ENCODE peak calls at places on chromosome 22, in ten cellular contexts. T, N, Z, U, A, H, P, J, V and D are unnamed samples.

GRCh38 chr22:45268958-45269844 is 15.5 kb upstream of the UPK3A start:
- DNase-seq in J (peak; percentile 93), H (peak; percentile 79), N (peak; percentile 89), T (peak; percentile 76), P (peak; percentile 95), A (peak; percentile 83), U (peak; percentile 97), V (peak; percentile 74), Z (no peak), D (peak; percentile 60)

GRCh38 chr22:31075961-31076360 is 5.2 kb upstream of the SMTN start:
- DNase-seq in U (no peak), T (no peak), N (peak; percentile 69), V (no peak), A (peak; percentile 91), J (no peak), P (peak; percentile 93), Z (no peak), H (no peak), D (peak; percentile 91)

GRCh38 chr22:29205598-29206371 is at the start of gene EMID1:
- DNase-seq in V (peak; percentile 20), P (peak; percentile 73), H (peak; percentile 51), J (peak; percentile 90), A (no peak), T (peak; percentile 58), N (no peak), U (peak; percentile 77), Z (no peak), D (peak; percentile 44)

GRCh38 chr22:24039046-24039445 is 27.9 kb downstream of the CABIN1 start:
- DNase-seq in P (no peak), U (no peak), T (no peak), N (no peak), A (no peak), J (no peak), V (no peak), H (no peak), Z (no peak), D (no peak)

GRCh38 chr22:24816841-24817240 is 10.8 kb downstream of the SGSM1 start:
- DNase-seq in Z (no peak), H (no peak), V (no peak), A (no peak), N (no peak), U (no peak), T (no peak), P (no peak), J (peak; percentile 75), D (no peak)

GRCh38 chr22:19226428-19226827 is 47.9 kb upstream of the SLC25A1 start:
- DNase-seq in P (no peak), U (no peak), Z (no peak), T (no peak), N (no peak), V (no peak), J (no peak), A (no peak), H (no peak), D (no peak)

GRCh38 chr22:35426801-35427140 is 26.8 kb downstream of the MCM5 start:
- DNase-seq in V (no peak), P (no peak), Z (no peak), H (no peak), J (no peak), U (no peak), A (no peak), T (no peak), N (no peak), D (no peak)

GRCh38 chr22:47213571-47214230 is 451.3 kb downstream of the TBC1D22A start:
- DNase-seq in U (peak; percentile 83), J (peak; percentile 67), Z (peak; percentile 12), A (no peak), H (peak; percentile 71), V (peak; percentile 41), P (no peak), T (peak; percentile 32), N (no peak), D (no peak)

GRCh38 chr22:41863472-41863871 is 30.6 kb downstream of the SREBF2 start:
- DNase-seq in H (no peak), A (no peak), T (no peak), J (no peak), P (no peak), Z (no peak), N (no peak), U (no peak), V (no peak), D (no peak)

GRCh38 chr22:41857860-41858199 is 24.9 kb downstream of the SREBF2 start:
- DNase-seq in T (no peak), P (no peak), H (no peak), Z (no peak), V (no peak), A (no peak), U (no peak), J (no peak), N (no peak), D (no peak)

GRCh38 chr22:41862530-41863266 is 29.8 kb downstream of the SREBF2 start:
- DNase-seq in N (no peak), A (no peak), H (no peak), V (no peak), Z (no peak), T (no peak), U (no peak), J (no peak), P (no peak), D (no peak)

GRCh38 chr22:41857160-41857859 is 24.4 kb downstream of the SREBF2 start:
- DNase-seq in P (no peak), V (peak; percentile 45), T (peak; percentile 61), Z (peak; percentile 65), A (peak; percentile 45), U (peak; percentile 63), J (peak; percentile 46), N (no peak), H (peak; percentile 57), D (peak; percentile 29)

GRCh38 chr22:41862160-41862529 is 29.2 kb downstream of the SREBF2 start:
- DNase-seq in P (no peak), N (no peak), V (no peak), H (no peak), T (no peak), U (no peak), A (no peak), J (no peak), Z (no peak), D (no peak)
- H3K4me3 ChIP-seq in P (no peak overlapping the region), N (no peak overlapping the region), V (no peak overlapping the region), H (no peak overlapping the region), T (no peak overlapping the region), U (no peak overlapping the region), A (no peak overlapping the region), J (no peak overlapping the region), Z (no peak overlapping the region), D (no peak overlapping the region)

GRCh38 chr22:49303061-49303735 is 524.5 kb downstream of the BRD1 start:
- DNase-seq in H (no peak), J (no peak), P (no peak), N (no peak), V (no peak), Z (no peak), A (no peak), U (peak; percentile 28), T (no peak), D (no peak)

GRCh38 chr22:49305215-49305965 is 522.3 kb downstream of the BRD1 start:
- DNase-seq in H (peak; percentile 64), J (peak; percentile 90), N (peak; percentile 71), V (peak; percentile 42), Z (peak; percentile 18), U (peak; percentile 100), T (peak; percentile 59), A (peak; percentile 46), P (peak; percentile 85), D (peak; percentile 53)

GRCh38 chr22:49302530-49302929 is 525.1 kb downstream of the BRD1 start:
- DNase-seq in P (no peak), T (no peak), V (no peak), A (no peak), U (no peak), N (no peak), J (no peak), Z (no peak), H (no peak), D (no peak)

GRCh38 chr22:49302150-49302460 is 525.6 kb downstream of the BRD1 start:
- DNase-seq in J (no peak), A (no peak), U (no peak), T (no peak), Z (no peak), P (no peak), N (no peak), V (no peak), H (no peak), D (no peak)

GRCh38 chr22:49303781-49304461 is 523.8 kb downstream of the BRD1 start:
- DNase-seq in P (peak; percentile 58), J (no peak), V (no peak), N (peak; percentile 35), T (no peak), U (no peak), H (no peak), Z (no peak), A (no peak), D (no peak)
- H3K9me3 ChIP-seq in P (no peaks in the 10 kb centered on the region), J (no peaks in the 10 kb centered on the region), V (no peaks in the 10 kb centered on the region), N (no peaks in the 10 kb centered on the region), T (no peaks in the 10 kb centered on the region), U (no peaks in the 10 kb centered on the region), H (no peaks in the 10 kb centered on the region), Z (no peaks in the 10 kb centered on the region), A (no peaks in the 10 kb centered on the region), D (no peaks in the 10 kb centered on the region)

GRCh38 chr22:37803195-37803635 is 4.5 kb upstream of the GCAT start:
- DNase-seq in T (peak; percentile 61), J (no peak), H (no peak), Z (no peak), V (peak; percentile 66), N (no peak), A (no peak), U (no peak), P (no peak), D (no peak)

GRCh38 chr22:37802310-37803194 is 5.2 kb upstream of the GCAT start:
- DNase-seq in J (peak; percentile 92), V (peak; percentile 57), P (peak; percentile 80), H (peak; percentile 80), N (no peak), T (no peak), A (peak; percentile 57), U (peak; percentile 85), Z (no peak), D (peak; percentile 23)

GRCh38 chr22:37804502-37804885 is 3.2 kb upstream of the GCAT start:
- DNase-seq in H (no peak), A (no peak), P (no peak), V (no peak), N (no peak), Z (no peak), U (peak; percentile 59), J (peak; percentile 73), T (no peak), D (no peak)

GRCh38 chr22:37803636-37804371 is 3.9 kb upstream of the GCAT start:
- DNase-seq in P (no peak), V (no peak), U (peak; percentile 70), Z (no peak), H (no peak), N (no peak), A (no peak), T (no peak), J (no peak), D (no peak)

DNA sequence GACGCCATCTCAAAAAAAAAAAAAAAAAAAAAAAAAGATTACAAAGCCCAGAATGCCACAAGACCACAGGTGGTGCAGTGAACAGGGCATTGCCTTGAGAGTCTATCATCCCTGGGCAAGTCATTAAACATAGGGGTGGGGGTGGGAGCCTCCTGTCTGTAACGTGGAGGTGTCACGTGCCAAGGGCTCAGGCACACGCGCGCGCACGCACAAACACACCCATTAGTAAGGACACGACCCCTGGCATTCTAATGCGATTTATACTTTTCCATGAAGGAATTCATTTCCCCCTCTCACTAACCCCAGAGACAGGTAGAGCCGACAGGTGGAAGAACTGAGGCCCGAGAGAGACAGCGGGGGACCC is 5.8 kb upstream of the GCAT start:
- DNase-seq in P (no peak), H (no peak), N (no peak), Z (no peak), A (no peak), J (peak; percentile 69), V (peak; percentile 59), U (no peak), T (no peak), D (no peak)
- H3K4me3 ChIP-seq in P (peak overlapping the region; percentile 69), H (peak overlapping the region; percentile 74), N (peak overlapping the region; percentile 66), Z (peak overlapping the region; percentile 61), A (peak overlapping the region; percentile 70), J (peak overlapping the region; percentile 68), V (peak overlapping the region; percentile 65), U (peak overlapping the region; percentile 79), T (peak overlapping the region; percentile 46), D (peak overlapping the region; percentile 33)

DNA sequence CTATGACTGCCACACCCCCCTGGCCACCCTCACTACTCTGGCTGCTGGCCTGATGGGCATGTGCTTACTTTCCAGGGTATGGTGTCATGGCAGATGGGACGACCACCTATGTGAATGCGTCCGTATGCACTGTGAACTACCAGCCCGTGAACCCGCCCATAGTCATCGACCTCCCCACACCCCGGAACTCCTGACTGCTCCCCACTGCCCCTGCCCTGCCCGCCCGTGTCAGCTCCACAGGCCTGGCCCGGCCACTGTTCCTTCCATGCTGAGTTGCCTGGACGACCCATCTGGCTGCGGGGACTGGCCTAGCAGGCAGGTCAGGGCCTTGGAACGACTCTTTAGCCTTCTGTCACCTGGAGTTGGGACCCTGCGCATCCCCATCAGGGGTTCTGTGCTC is 93.6 kb downstream of the MPPED1 start:
- DNase-seq in V (no peak), T (no peak), U (no peak), A (no peak), N (no peak), P (no peak), Z (no peak), H (no peak), J (no peak), D (no peak)
- H3K9me3 ChIP-seq in V (no peaks in the 10 kb centered on the region), T (no peaks in the 10 kb centered on the region), U (no peaks in the 10 kb centered on the region), A (no peaks in the 10 kb centered on the region), N (no peaks in the 10 kb centered on the region), P (no peaks in the 10 kb centered on the region), Z (no peaks in the 10 kb centered on the region), H (no peaks in the 10 kb centered on the region), J (no peaks in the 10 kb centered on the region), D (no peaks in the 10 kb centered on the region)